ENCODE peak calls at places on chromosomes 13 and 19, in six cellular contexts. S is HFF-Myc, N is NCI-H446 treated with DMSO at 0.1 percent for 48 hours, U is GM13976, D is HT-29, C is AG08396. G is an unnamed sample.

GRCh38 chr19:51691122-51692064 is 1.7 kb upstream of the SPACA6 start:
- DNase-seq in D (no peak), S (no peak), U (no peak), C (no peak), N (no peak), G (no peak)

GRCh38 chr13:50410921-50411712 is 395.9 kb downstream of the KCNRG start:
- DNase-seq in N (peak), U (no peak), S (peak), D (peak), C (peak), G (peak)

GRCh38 chr19:31408460-31409124 is 59.4 kb upstream of the TSHZ3 start:
- DNase-seq in S (peak), C (peak), U (no peak), N (no peak), D (no peak), G (peak)

GRCh38 chr13:93561553-93561952 is 334.9 kb downstream of the GPC6 start:
- DNase-seq in S (no peak), C (no peak), D (no peak), U (no peak), N (no peak), G (no peak)

GRCh38 chr13:107881362-107881761 is 334.0 kb downstream of the LIG4 start:
- DNase-seq in C (no peak), S (no peak), U (no peak), D (peak), N (no peak), G (no peak)

GRCh38 chr13:47675871-47676270 is 325.2 kb downstream of the SUCLA2 start:
- DNase-seq in C (no peak), N (no peak), S (no peak), U (no peak), D (no peak), G (no peak)

GRCh38 chr13:98731925-98732324 is 20.5 kb downstream of the SLC15A1 start:
- DNase-seq in S (no peak), U (no peak), D (no peak), C (no peak), N (no peak), G (no peak)

GRCh38 chr19:16447015-16447384 is 24.8 kb downstream of the EPS15L1 start:
- DNase-seq in D (no peak), S (no peak), N (no peak), C (peak), U (peak), G (peak)

GRCh38 chr13:107969551-107969950 is 245.8 kb downstream of the LIG4 start:
- DNase-seq in C (no peak), D (no peak), S (no peak), U (no peak), N (peak), G (no peak)

GRCh38 chr19:48552406-48553322 is 692 bp downstream of the SULT2B1 start:
- DNase-seq in N (no peak), S (no peak), U (no peak), D (no peak), C (no peak), G (no peak)

GRCh38 chr19:57872450-57872849 is 16.4 kb downstream of the ZNF814 start:
- DNase-seq in N (no peak), C (no peak), U (no peak), S (no peak), D (no peak), G (no peak)

GRCh38 chr13:110541526-110541920 is 20.0 kb downstream of the RAB20 start:
- DNase-seq in D (no peak), C (no peak), N (no peak), U (no peak), S (no peak), G (no peak)

GRCh38 chr13:25766576-25766975 is 285.2 kb downstream of the SHISA2 start:
- DNase-seq in C (no peak), D (no peak), N (no peak), U (no peak), S (no peak), G (no peak)

GRCh38 chr13:95536629-95537241 is 15.8 kb upstream of the CLDN10 start:
- DNase-seq in C (no peak), S (peak), D (peak), N (no peak), U (no peak), G (peak)

GRCh38 chr13:76848596-76848995 is 37.6 kb downstream of the KCTD12 start:
- DNase-seq in U (no peak), N (peak), C (no peak), S (no peak), D (no peak), G (no peak)

GRCh38 chr19:14544977-14545715 is 15.8 kb downstream of the TECR start:
- DNase-seq in U (peak), N (peak), D (no peak), S (no peak), C (no peak), G (no peak)

GRCh38 chr19:53945441-53945840 is 17.3 kb upstream of the CACNG8 start:
- DNase-seq in S (no peak), N (no peak), D (no peak), U (no peak), C (peak), G (no peak)

GRCh38 chr13:108877300-108877699 is 247.9 kb downstream of the MYO16 start:
- DNase-seq in U (no peak), N (no peak), C (peak), S (no peak), D (no peak), G (no peak)

GRCh38 chr13:43805071-43805468 is 18.3 kb upstream of the ENOX1 start:
- DNase-seq in U (no peak), S (no peak), N (no peak), C (peak), D (no peak), G (no peak)

GRCh38 chr19:57016076-57016475 is 103.7 kb upstream of the USP29 start:
- DNase-seq in C (no peak), S (no peak), U (no peak), D (no peak), N (no peak), G (no peak)

GRCh38 chr13:74372511-74372910 is 238.3 kb upstream of the KLF12 start:
- DNase-seq in U (no peak), C (no peak), N (no peak), S (no peak), D (no peak), G (no peak)

GRCh38 chr19:48650974-48651681 is 5.1 kb upstream of the CA11 start:
- DNase-seq in S (no peak), D (no peak), C (no peak), N (no peak), U (no peak), G (no peak)

GRCh38 chr19:29798783-29799182 is 13.0 kb upstream of the CCNE1 start:
- DNase-seq in N (no peak), C (peak), S (no peak), U (no peak), D (no peak), G (no peak)

GRCh38 chr13:35838356-35838755 is 292.8 kb downstream of the DCLK1 start:
- DNase-seq in D (no peak), N (no peak), C (peak), S (no peak), U (no peak), G (peak)

GRCh38 chr19:17171874-17172273 is 43.3 kb upstream of the USE1 start:
- DNase-seq in U (peak), S (no peak), C (no peak), D (no peak), N (no peak), G (no peak)

GRCh38 chr13:111315347-111315995 is 5.0 kb upstream of the TEX29 start:
- DNase-seq in C (no peak), U (no peak), D (no peak), N (no peak), S (no peak), G (no peak)

GRCh38 chr13:98994896-98995295 is 17.0 kb upstream of the DOCK9 start:
- DNase-seq in D (no peak), N (no peak), S (no peak), U (no peak), C (no peak), G (no peak)

GRCh38 chr13:35930665-35931631 is 200.2 kb downstream of the DCLK1 start:
- DNase-seq in D (no peak), N (peak), C (no peak), S (no peak), U (peak), G (no peak)

GRCh38 chr19:19540707-19541515 is 2.8 kb downstream of the CILP2 start:
- DNase-seq in S (no peak), N (no peak), D (no peak), U (peak), C (peak), G (no peak)

GRCh38 chr19:43743059-43743458 is 11.7 kb downstream of the SMG9 start:
- DNase-seq in U (no peak), C (peak), D (no peak), N (no peak), S (no peak), G (peak)

GRCh38 chr13:113653264-113654174 is 4.5 kb downstream of the ATP4B start:
- DNase-seq in S (no peak), U (no peak), N (no peak), D (no peak), C (no peak), G (no peak)

GRCh38 chr13:113809934-113810333 is 50.9 kb downstream of the TMEM255B start:
- DNase-seq in D (no peak), N (no peak), S (no peak), C (no peak), U (no peak), G (no peak)

GRCh38 chr13:111861766-111862366 is 205.1 kb upstream of the SOX1 start:
- DNase-seq in C (no peak), S (no peak), U (no peak), D (peak), N (no peak), G (no peak)

GRCh38 chr13:43934273-43934672 is 54.6 kb downstream of the LACC1 start:
- DNase-seq in S (no peak), N (no peak), D (no peak), C (no peak), U (no peak), G (no peak)

GRCh38 chr13:109500146-109500773 is 286.1 kb downstream of the IRS2 start:
- DNase-seq in S (no peak), N (no peak), U (no peak), C (no peak), D (peak), G (no peak)

G was measured in AG09309.